ENCODE peak calls at places on chromosomes 13 and 19, in seven cellular contexts. G, S, C, A, Q, Y and J are unnamed samples.

GRCh38 chr13:91785435-91786137 is 387.2 kb downstream of the GPC5 start:
- DNase-seq in G (no peak), S (no peak), C (no peak), A (peak), Q (no peak), Y (no peak), J (no peak)

GRCh38 chr13:106561551-106562170 is 6.3 kb downstream of the ARGLU1 start:
- DNase-seq in G (peak), S (peak), C (peak), A (no peak), Q (no peak), Y (no peak), J (no peak)

GRCh38 chr19:5968431-5969373 is 9.2 kb downstream of the RANBP3 start:
- DNase-seq in G (peak), S (no peak), C (no peak), A (no peak), Q (peak), Y (peak), J (no peak)

GRCh38 chr13:59890064-59890463 is 273.7 kb downstream of the DIAPH3 start:
- DNase-seq in G (no peak), S (peak), C (peak), A (no peak), Q (no peak), Y (no peak), J (peak)

GRCh38 chr19:30209617-30210600 is 162.3 kb upstream of the ZNF536 start:
- DNase-seq in G (no peak), S (no peak), C (no peak), A (peak), Q (no peak), Y (no peak), J (no peak)

GRCh38 chr13:34017231-34017630 is 199.3 kb downstream of the RFC3 start:
- DNase-seq in G (no peak), S (no peak), C (no peak), A (no peak), Q (no peak), Y (no peak), J (no peak)

GRCh38 chr19:48194041-48194871 is 23.8 kb downstream of the ZSWIM9 start:
- DNase-seq in G (no peak), S (peak), C (no peak), A (peak), Q (no peak), Y (no peak), J (no peak)

GRCh38 chr13:39035799-39036198 is 2.1 kb downstream of the PROSER1 start:
- DNase-seq in G (no peak), S (no peak), C (peak), A (no peak), Q (no peak), Y (no peak), J (no peak)

GRCh38 chr13:20801704-20802103 is 27.9 kb upstream of the EEF1AKMT1 start:
- DNase-seq in G (no peak), S (no peak), C (no peak), A (no peak), Q (no peak), Y (no peak), J (no peak)

GRCh38 chr13:97310809-97311436 is 88.8 kb downstream of the MBNL2 start:
- DNase-seq in G (no peak), S (no peak), C (no peak), A (no peak), Q (no peak), Y (no peak), J (no peak)

GRCh38 chr19:54937926-54938325 is 9.4 kb downstream of the NLRP7 start:
- DNase-seq in G (no peak), S (no peak), C (no peak), A (no peak), Q (no peak), Y (no peak), J (no peak)

GRCh38 chr19:31543456-31543855 is 194.2 kb upstream of the TSHZ3 start:
- DNase-seq in G (no peak), S (no peak), C (no peak), A (no peak), Q (no peak), Y (no peak), J (no peak)

GRCh38 chr19:16118489-16119033 is 6.9 kb downstream of the RAB8A start:
- DNase-seq in G (no peak), S (no peak), C (no peak), A (no peak), Q (peak), Y (peak), J (no peak)

GRCh38 chr19:30802424-30803013 is 430.3 kb downstream of the ZNF536 start:
- DNase-seq in G (no peak), S (no peak), C (no peak), A (no peak), Q (no peak), Y (no peak), J (no peak)

GRCh38 chr13:41056194-41056593 is 5.1 kb upstream of the WBP4 start:
- DNase-seq in G (no peak), S (no peak), C (no peak), A (no peak), Q (no peak), Y (no peak), J (no peak)
- TF ChIP-seq CTCF in G (no peak), S (no peak), C (no peak), A (no peak), Q (no peak), Y (no peak), J (no peak)

GRCh38 chr19:11192957-11193939 is 4.1 kb downstream of the KANK2 start:
- DNase-seq in G (no peak), S (no peak), C (no peak), A (no peak), Q (no peak), Y (no peak), J (no peak)

GRCh38 chr19:11195169-11195568 is 2.2 kb downstream of the KANK2 start:
- DNase-seq in G (no peak), S (peak), C (no peak), A (no peak), Q (no peak), Y (no peak), J (no peak)

GRCh38 chr19:11195681-11196080 is 1.7 kb downstream of the KANK2 start:
- DNase-seq in G (no peak), S (no peak), C (no peak), A (no peak), Q (no peak), Y (no peak), J (no peak)

GRCh38 chr19:11194173-11194572 is 3.2 kb downstream of the KANK2 start:
- DNase-seq in G (no peak), S (no peak), C (no peak), A (no peak), Q (no peak), Y (no peak), J (no peak)

GRCh38 chr19:11194657-11195056 is 2.7 kb downstream of the KANK2 start:
- DNase-seq in G (no peak), S (peak), C (peak), A (no peak), Q (no peak), Y (no peak), J (no peak)
- H3K4me3 ChIP-seq in G (peak), S (peak), C (peak), A (no peak), Q (peak), Y (peak), J (peak)

GRCh38 chr13:99572921-99573320 is 71.6 kb downstream of the TM9SF2 start:
- DNase-seq in G (peak), S (peak), C (peak), A (no peak), Q (no peak), Y (no peak), J (peak)
- TF ChIP-seq CTCF in G (no peak), S (no peak), C (no peak), A (no peak), Q (no peak), Y (no peak), J (no peak)

GRCh38 chr13:57637515-57637914 is 6.0 kb downstream of the PCDH17 start:
- DNase-seq in G (no peak), S (no peak), C (no peak), A (no peak), Q (no peak), Y (no peak), J (no peak)
- H3K4me3 ChIP-seq in G (no peak), S (no peak), C (no peak), A (no peak), Q (peak), Y (peak), J (no peak)

GRCh38 chr13:44972956-44973581 is 16.2 kb downstream of the NUFIP1 start:
- DNase-seq in G (peak), S (peak), C (peak), A (no peak), Q (no peak), Y (no peak), J (peak)
- TF ChIP-seq CTCF in G (no peak), S (peak), C (peak), A (peak), Q (peak), Y (peak), J (peak)

GRCh38 chr13:75398072-75398471 is 83.9 kb downstream of the TBC1D4 start:
- DNase-seq in G (no peak), S (no peak), C (no peak), A (no peak), Q (no peak), Y (no peak), J (no peak)

GRCh38 chr13:75391432-75392100 is 90.4 kb downstream of the TBC1D4 start:
- DNase-seq in G (no peak), S (no peak), C (no peak), A (no peak), Q (no peak), Y (no peak), J (no peak)

GRCh38 chr13:75393839-75394238 is 88.1 kb downstream of the TBC1D4 start:
- DNase-seq in G (no peak), S (no peak), C (no peak), A (no peak), Q (no peak), Y (no peak), J (peak)

GRCh38 chr13:75395901-75396300 is 86.1 kb downstream of the TBC1D4 start:
- DNase-seq in G (no peak), S (no peak), C (no peak), A (no peak), Q (no peak), Y (no peak), J (no peak)

DNA sequence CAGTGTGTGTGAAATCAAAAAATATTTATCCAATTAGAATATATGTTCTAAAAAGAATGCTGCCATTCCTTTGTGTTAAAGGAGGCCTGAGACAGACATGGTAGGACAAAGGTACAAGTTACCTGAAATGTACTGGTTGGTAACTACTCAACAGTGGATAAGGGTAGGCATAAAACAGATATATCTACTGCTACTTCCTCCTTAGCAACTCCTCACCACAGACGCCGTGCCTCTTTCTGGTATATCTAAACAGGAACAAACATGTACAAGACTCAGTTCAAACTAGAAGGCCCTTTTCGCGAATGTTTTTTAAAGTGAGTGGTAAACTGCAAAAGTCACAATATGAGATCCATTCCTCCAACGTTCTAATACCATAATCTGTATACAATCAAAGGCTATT is 86.9 kb downstream of the TBC1D4 start:
- DNase-seq in G (no peak), S (no peak), C (no peak), A (no peak), Q (no peak), Y (no peak), J (no peak)
- H3K4me3 ChIP-seq in G (no peak), S (no peak), C (no peak), A (no peak), Q (no peak), Y (no peak), J (no peak)